ENCODE peak calls at places on chromosomes 6 and 20, in nine cellular contexts. C, A, G, R, X, E, M, J and I are unnamed samples.

GRCh38 chr6:111663692-111664564 is 58.2 kb upstream of the TRAF3IP2 start:
- DNase-seq in C (no peak), A (peak; percentile 78), G (no peak), R (no peak), X (no peak), E (no peak), M (peak; percentile 77), J (peak; percentile 74), I (peak; percentile 89)

GRCh38 chr6:105596284-105596755 is 193.4 kb upstream of the PREP start:
- DNase-seq in C (no peak), A (no peak), G (no peak), R (no peak), X (peak; percentile 95), E (peak; percentile 83), M (no peak), J (no peak), I (peak; percentile 81)

GRCh38 chr20:31517373-31517772 is 3.1 kb downstream of the HM13 start:
- DNase-seq in C (no peak), A (peak; percentile 65), G (peak; percentile 78), R (no peak), X (peak; percentile 73), E (peak; percentile 45), M (peak; percentile 19), J (peak; percentile 25), I (no peak)

GRCh38 chr20:30963591-30963990 is 293.9 kb upstream of the DEFB115 start:
- DNase-seq in C (no peak), A (no peak), G (no peak), R (no peak), X (no peak), E (no peak), M (no peak), J (no peak), I (no peak)

GRCh38 chr6:43294536-43294935 is 3.5 kb upstream of the SLC22A7 start:
- DNase-seq in C (no peak), A (no peak), G (no peak), R (no peak), X (no peak), E (no peak), M (no peak), J (no peak), I (no peak)

GRCh38 chr6:16669227-16669626 is 92.0 kb downstream of the ATXN1 start:
- DNase-seq in C (no peak), A (no peak), G (no peak), R (no peak), X (peak; percentile 93), E (peak; percentile 56), M (no peak), J (no peak), I (peak; percentile 35)

GRCh38 chr6:141809901-141810300 is 322.8 kb upstream of the GJE1 start:
- DNase-seq in C (no peak), A (no peak), G (no peak), R (no peak), X (peak; percentile 55), E (no peak), M (no peak), J (no peak), I (peak; percentile 8)

GRCh38 chr6:168417158-168417557 is 23.8 kb upstream of the SMOC2 start:
- DNase-seq in C (peak; percentile 59), A (peak; percentile 66), G (no peak), R (no peak), X (no peak), E (no peak), M (no peak), J (no peak), I (no peak)

GRCh38 chr6:51559059-51559458 is 528.4 kb downstream of the PKHD1 start:
- DNase-seq in C (no peak), A (no peak), G (peak; percentile 46), R (no peak), X (peak; percentile 69), E (no peak), M (no peak), J (no peak), I (no peak)

GRCh38 chr6:75481394-75481793 is 12.2 kb downstream of the FILIP1 start:
- DNase-seq in C (no peak), A (no peak), G (no peak), R (no peak), X (no peak), E (no peak), M (no peak), J (no peak), I (no peak)

GRCh38 chr6:3045369-3045768 is 22.9 kb upstream of the RIPK1 start:
- DNase-seq in C (no peak), A (no peak), G (no peak), R (no peak), X (no peak), E (no peak), M (no peak), J (no peak), I (no peak)

GRCh38 chr6:137494281-137494966 is at the start of gene OLIG3:
- DNase-seq in C (no peak), A (no peak), G (no peak), R (no peak), X (no peak), E (no peak), M (no peak), J (no peak), I (no peak)

GRCh38 chr6:134607411-134607810 is 289.5 kb upstream of the SGK1 start:
- DNase-seq in C (no peak), A (no peak), G (no peak), R (no peak), X (no peak), E (no peak), M (no peak), J (no peak), I (no peak)

GRCh38 chr6:75748743-75749538 is at the start of gene MYO6:
- DNase-seq in C (peak; percentile 94), A (peak; percentile 86), G (peak; percentile 74), R (peak; percentile 90), X (peak; percentile 68), E (peak; percentile 35), M (peak; percentile 66), J (peak; percentile 77), I (peak; percentile 91)

GRCh38 chr6:26017567-26017966 is 55.0 kb downstream of the TRIM38 start:
- DNase-seq in C (peak; percentile 81), A (peak; percentile 66), G (no peak), R (peak; percentile 81), X (no peak), E (peak; percentile 96), M (peak; percentile 78), J (peak; percentile 67), I (peak; percentile 89)

GRCh38 chr6:151352410-151353399 is 38.7 kb downstream of the ZBTB2 start:
- DNase-seq in C (no peak), A (no peak), G (no peak), R (no peak), X (no peak), E (no peak), M (no peak), J (no peak), I (peak; percentile 30)

GRCh38 chr6:144449911-144450690 is 165.0 kb downstream of the UTRN start:
- DNase-seq in C (no peak), A (no peak), G (no peak), R (no peak), X (no peak), E (no peak), M (peak; percentile 29), J (no peak), I (no peak)

DNA sequence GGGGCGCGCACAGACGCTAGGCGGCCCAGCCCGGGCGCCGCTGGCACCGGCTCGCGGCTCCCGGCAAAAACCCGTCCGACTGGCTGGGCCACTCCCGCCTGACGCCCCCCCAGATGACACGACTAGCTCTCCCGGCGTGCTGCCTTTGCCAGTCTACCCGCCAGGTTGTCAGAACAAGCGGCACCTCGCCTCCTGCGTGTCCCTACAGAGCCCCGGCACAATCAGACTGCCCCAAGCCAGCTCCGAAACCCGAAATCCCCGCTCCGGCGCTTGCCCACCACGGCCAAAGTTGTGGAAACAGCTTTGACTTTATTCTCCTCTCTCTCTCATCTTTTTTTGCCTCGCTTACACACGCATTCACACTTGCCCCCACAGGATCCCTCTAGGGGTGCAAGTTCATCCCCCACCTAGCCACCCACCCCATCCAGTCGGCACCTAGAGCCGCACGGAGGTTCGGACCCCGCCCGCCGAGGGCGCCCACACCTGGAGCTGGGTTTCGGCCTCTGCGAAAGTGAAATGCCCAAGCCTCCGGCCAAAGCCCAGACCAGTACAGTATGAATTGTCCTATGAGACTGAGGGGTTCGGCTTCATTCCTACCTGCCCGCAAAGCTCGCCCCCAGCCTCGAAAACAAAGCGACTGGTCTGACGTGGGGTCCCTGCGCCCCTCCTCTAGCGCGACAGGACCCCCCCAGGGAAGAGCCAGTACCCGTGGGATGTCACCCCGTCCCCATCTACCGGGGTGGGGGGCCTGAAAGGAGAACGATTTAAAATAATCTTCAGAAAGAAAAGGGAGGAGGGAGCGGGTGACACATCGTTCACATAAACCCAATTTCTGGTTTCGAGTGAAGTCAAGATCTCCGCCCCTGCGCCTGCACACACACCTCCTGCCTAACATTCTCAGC is 1.7 kb downstream of the TFAP2A start:
- DNase-seq in C (peak; percentile 77), A (no peak), G (no peak), R (no peak), X (peak; percentile 88), E (no peak), M (no peak), J (no peak), I (no peak)
- H3K4me3 ChIP-seq in C (peak overlapping the region; percentile 72), A (peak overlapping the region; percentile 76), G (peak overlapping the region; percentile 80), R (peak overlapping the region; percentile 72), X (peak overlapping the region; percentile 91), E (peak overlapping the region; percentile 66), M (peak overlapping the region; percentile 53), J (peak overlapping the region; percentile 74), I (peak overlapping the region; percentile 27)

GRCh38 chr6:14524319-14524718 is 406.7 kb downstream of the CD83 start:
- DNase-seq in C (no peak), A (no peak), G (no peak), R (no peak), X (no peak), E (peak; percentile 52), M (peak; percentile 37), J (no peak), I (peak; percentile 7)
- H3K4me3 ChIP-seq in C (no peak overlapping the region), A (no peak overlapping the region), G (no peak overlapping the region), R (no peak overlapping the region), X (no peak overlapping the region), E (no peak overlapping the region), M (no peak overlapping the region), J (no peak overlapping the region), I (no peak overlapping the region)

GRCh38 chr6:130713144-130713543 is 114.1 kb upstream of the SMLR1 start:
- DNase-seq in C (no peak), A (no peak), G (no peak), R (no peak), X (no peak), E (no peak), M (no peak), J (no peak), I (no peak)
- H3K4me3 ChIP-seq in C (no peak overlapping the region), A (no peak overlapping the region), G (no peak overlapping the region), R (no peak overlapping the region), X (no peak overlapping the region), E (no peak overlapping the region), M (no peak overlapping the region), J (no peak overlapping the region), I (no peak overlapping the region)

DNA sequence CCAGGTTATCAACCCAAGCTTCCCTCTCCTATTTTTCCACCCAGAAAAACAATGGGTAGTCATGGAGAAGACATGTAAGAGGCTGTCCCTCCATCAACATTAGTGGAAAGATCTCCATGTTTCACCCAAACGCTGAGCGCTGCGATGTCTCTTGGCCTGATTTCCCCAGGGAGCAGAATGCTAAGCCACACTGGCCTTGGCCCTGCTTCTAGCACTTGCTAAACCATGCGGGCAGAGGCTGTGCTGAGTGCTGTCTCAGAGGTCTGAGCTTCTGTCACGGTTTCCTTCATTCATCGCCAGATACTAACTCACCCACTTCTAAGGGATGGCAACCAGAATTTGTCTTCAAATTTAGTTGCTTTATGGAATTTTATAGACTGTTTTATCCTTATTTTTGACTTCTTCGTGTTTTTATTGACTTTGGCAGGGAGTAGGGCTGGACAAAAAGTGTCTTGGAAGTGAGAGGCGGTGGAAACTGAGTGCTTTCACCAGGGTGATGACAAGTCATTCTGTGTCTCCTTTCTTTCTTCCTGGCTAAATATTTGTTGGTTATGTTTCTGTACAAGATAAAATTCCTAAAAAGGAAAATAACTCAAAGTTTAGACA is 181.4 kb upstream of the UST start:
- DNase-seq in C (no peak), A (no peak), G (no peak), R (no peak), X (no peak), E (peak; percentile 9), M (no peak), J (no peak), I (peak; percentile 31)
- H3K4me3 ChIP-seq in C (no peak overlapping the region), A (no peak overlapping the region), G (no peak overlapping the region), R (no peak overlapping the region), X (no peak overlapping the region), E (no peak overlapping the region), M (no peak overlapping the region), J (no peak overlapping the region), I (no peak overlapping the region)